ENCODE peak calls at places on chromosomes 13 and 19, in nine cellular contexts. R is body of pancreas, H is lower leg skin, O is heart left ventricle, Y is ovary, B is transverse colon, I is gastrocnemius medialis, P is NB4, E is tibial nerve. N is an unnamed sample.

GRCh38 chr13:30690282-30691188 is 44.8 kb upstream of the ALOX5AP start:
- DNase-seq in R (no peak), H (peak), O (peak), Y (no peak), B (peak), I (peak), P (peak), E (peak), N (peak)

GRCh38 chr13:97307882-97308624 is 85.9 kb downstream of the MBNL2 start:
- DNase-seq in R (peak), H (no peak), O (no peak), Y (no peak), B (no peak), I (no peak), P (no peak), E (peak), N (no peak)

GRCh38 chr19:32646556-32646955 is 28.4 kb downstream of the ANKRD27 start:
- DNase-seq in R (no peak), H (no peak), O (no peak), Y (no peak), B (no peak), I (no peak), P (no peak), E (no peak), N (no peak)

GRCh38 chr19:13843104-13843921 is 33.6 kb upstream of the NANOS3 start:
- DNase-seq in R (peak), H (peak), O (no peak), Y (peak), B (peak), I (no peak), P (no peak), E (no peak), N (no peak)

GRCh38 chr13:41505209-41505835 is 48.0 kb downstream of the RGCC start:
- DNase-seq in R (no peak), H (no peak), O (no peak), Y (no peak), B (no peak), I (no peak), P (no peak), E (no peak), N (no peak)

GRCh38 chr13:105276571-105276970 is 1258.9 kb downstream of the EFNB2 start:
- DNase-seq in R (no peak), H (no peak), O (no peak), Y (no peak), B (no peak), I (no peak), P (no peak), E (no peak), N (no peak)

GRCh38 chr13:42894765-42895181 is 97.3 kb downstream of the EPSTI1 start:
- DNase-seq in R (peak), H (no peak), O (no peak), Y (peak), B (no peak), I (no peak), P (no peak), E (no peak), N (no peak)

GRCh38 chr13:98842074-98842473 is 89.6 kb upstream of the SLC15A1 start:
- DNase-seq in R (no peak), H (no peak), O (no peak), Y (no peak), B (no peak), I (no peak), P (no peak), E (no peak), N (no peak)

GRCh38 chr19:6224308-6224675 is 55.5 kb downstream of the MLLT1 start:
- DNase-seq in R (no peak), H (no peak), O (no peak), Y (no peak), B (no peak), I (no peak), P (no peak), E (no peak), N (no peak)

GRCh38 chr13:44212633-44213387 is 160.8 kb upstream of the SERP2 start:
- DNase-seq in R (no peak), H (no peak), O (no peak), Y (no peak), B (no peak), I (peak), P (no peak), E (no peak), N (no peak)

GRCh38 chr13:76641056-76641455 is 245.1 kb downstream of the KCTD12 start:
- DNase-seq in R (no peak), H (no peak), O (no peak), Y (no peak), B (no peak), I (no peak), P (no peak), E (no peak), N (no peak)

GRCh38 chr19:18280247-18281081 is 958 bp downstream of the JUND start:
- DNase-seq in R (peak), H (peak), O (peak), Y (peak), B (peak), I (peak), P (peak), E (peak), N (peak)
- TF ChIP-seq POLR2A in R (peak), H (peak), O (peak), Y (peak), B (peak), I (peak), P (peak), E (peak), N (peak)

DNA sequence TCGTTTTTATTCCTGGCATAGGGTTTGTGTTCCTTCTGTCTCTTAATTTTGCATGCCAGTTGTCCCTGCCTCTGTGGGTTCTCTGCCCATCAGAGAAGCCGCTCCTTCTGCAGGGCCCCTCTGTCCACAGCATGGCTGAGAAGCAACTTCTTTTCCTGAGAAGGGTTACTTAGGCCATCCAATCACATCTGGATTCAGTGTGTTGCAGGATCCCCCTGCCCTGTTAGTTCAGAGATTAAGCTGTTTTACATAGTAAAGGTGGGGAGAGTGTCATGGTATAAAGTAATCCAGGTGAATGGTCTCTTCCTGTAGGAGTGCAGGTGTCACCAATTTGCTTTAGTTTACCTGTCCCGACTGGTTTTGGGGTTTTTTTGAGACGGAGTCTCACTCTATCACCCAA is 22.9 kb upstream of the GARRE1 start:
- DNase-seq in R (no peak), H (no peak), O (no peak), Y (no peak), B (no peak), I (no peak), P (no peak), E (no peak), N (no peak)
- TF ChIP-seq CTCF in R (no peak), H (no peak), O (no peak), Y (no peak), B (no peak), I (no peak), P (no peak), E (no peak), N (no peak)

GRCh38 chr19:862529-863304 is 3.3 kb downstream of the CFD start:
- DNase-seq in R (peak), H (peak), O (peak), Y (peak), B (peak), I (no peak), P (no peak), E (peak), N (peak)
- TF ChIP-seq POLR2A in R (no peak), H (no peak), O (no peak), Y (no peak), B (peak), I (no peak), P (no peak), E (no peak), N (no peak)

DNA sequence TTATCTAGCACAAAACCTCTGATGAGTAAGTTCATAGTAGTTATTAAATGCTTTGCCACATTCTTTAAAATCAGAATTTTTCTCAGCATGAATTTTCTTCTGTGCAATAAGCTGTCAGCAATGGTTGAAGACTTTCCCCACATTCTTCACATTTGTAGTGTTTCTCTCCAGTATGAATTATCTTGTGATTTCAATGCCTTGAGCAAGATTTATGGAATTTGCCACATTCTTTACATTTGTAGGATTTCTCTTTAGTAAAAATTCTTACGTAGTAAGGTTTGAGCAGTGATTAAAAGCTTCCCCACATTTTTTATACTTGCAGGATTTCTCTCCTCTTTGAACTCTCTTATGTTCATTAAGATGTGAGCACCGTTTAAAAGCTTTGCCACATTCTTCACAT is 33.6 kb downstream of the ZNF682 start:
- DNase-seq in R (no peak), H (no peak), O (no peak), Y (no peak), B (no peak), I (no peak), P (no peak), E (no peak), N (no peak)
- TF ChIP-seq CTCF in R (no peak), H (no peak), O (no peak), Y (no peak), B (no peak), I (no peak), P (no peak), E (no peak), N (no peak)

GRCh38 chr19:54464624-54465266 is 1.2 kb upstream of the LENG9 start:
- DNase-seq in R (peak), H (peak), O (peak), Y (peak), B (peak), I (peak), P (peak), E (peak), N (peak)
- TF ChIP-seq POLR2A in R (peak), H (no peak), O (no peak), Y (peak), B (peak), I (peak), P (peak), E (peak), N (peak)

GRCh38 chr13:61316647-61317046 is 99.0 kb downstream of the PCDH20 start:
- DNase-seq in R (no peak), H (no peak), O (no peak), Y (no peak), B (no peak), I (no peak), P (no peak), E (no peak), N (no peak)
- TF ChIP-seq CTCF in R (no peak), H (no peak), O (no peak), Y (no peak), B (no peak), I (no peak), P (no peak), E (no peak), N (no peak)

DNA sequence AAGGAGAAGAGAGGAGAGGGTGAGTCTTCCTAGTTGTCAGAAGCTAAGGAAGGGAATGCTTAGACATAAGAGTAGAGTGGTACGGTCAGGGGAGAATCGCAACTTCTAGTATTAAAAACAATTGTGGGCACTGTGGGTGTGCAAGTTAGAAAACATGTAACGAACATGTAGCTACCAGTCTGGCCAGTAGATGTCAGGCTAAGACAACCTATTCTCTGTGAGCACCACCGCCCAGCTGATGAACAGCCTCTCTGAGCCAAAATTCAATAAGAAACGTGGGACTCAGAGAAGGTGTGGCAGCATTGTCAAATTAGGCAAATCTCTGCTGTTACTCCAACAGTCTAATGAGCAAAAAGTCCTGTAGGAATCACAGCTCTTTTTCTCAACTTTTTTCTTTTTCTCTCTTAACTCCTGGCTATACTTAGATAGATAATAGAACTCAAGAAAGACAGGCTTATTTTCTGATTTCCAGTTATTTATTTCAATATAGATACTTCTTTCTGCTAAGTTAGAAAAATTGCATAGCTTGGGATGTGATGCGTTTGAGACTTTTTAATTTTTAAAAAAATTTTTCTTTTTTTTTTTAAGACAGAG is 186.2 kb downstream of the USP12 start:
- DNase-seq in R (peak), H (peak), O (no peak), Y (peak), B (peak), I (peak), P (peak), E (peak), N (peak)
- TF ChIP-seq POLR2A in R (no peak), H (no peak), O (no peak), Y (no peak), B (no peak), I (no peak), P (no peak), E (no peak), N (no peak)

GRCh38 chr13:112760931-112761330 is 71.1 kb downstream of the ATP11A start:
- DNase-seq in R (no peak), H (no peak), O (no peak), Y (no peak), B (no peak), I (no peak), P (no peak), E (no peak), N (no peak)

GRCh38 chr13:112762690-112763080 is 72.8 kb downstream of the ATP11A start:
- DNase-seq in R (no peak), H (no peak), O (no peak), Y (no peak), B (no peak), I (no peak), P (no peak), E (no peak), N (no peak)

GRCh38 chr13:112760440-112760839 is 70.6 kb downstream of the ATP11A start:
- DNase-seq in R (no peak), H (no peak), O (no peak), Y (no peak), B (no peak), I (no peak), P (no peak), E (no peak), N (no peak)

GRCh38 chr13:112764028-112764427 is 74.2 kb downstream of the ATP11A start:
- DNase-seq in R (no peak), H (no peak), O (no peak), Y (no peak), B (no peak), I (no peak), P (no peak), E (no peak), N (no peak)

GRCh38 chr13:112761701-112762689 is 72.2 kb downstream of the ATP11A start:
- DNase-seq in R (no peak), H (no peak), O (no peak), Y (no peak), B (no peak), I (no peak), P (no peak), E (no peak), N (no peak)
- TF ChIP-seq CTCF in R (no peak), H (no peak), O (no peak), Y (no peak), B (no peak), I (no peak), P (no peak), E (no peak), N (no peak)

GRCh38 chr19:57664269-57665127 is 4.2 kb upstream of the ZSCAN4 start:
- DNase-seq in R (peak), H (no peak), O (peak), Y (peak), B (peak), I (no peak), P (peak), E (no peak), N (no peak)
- TF ChIP-seq POLR2A in R (no peak), H (no peak), O (no peak), Y (no peak), B (no peak), I (no peak), P (no peak), E (no peak), N (no peak)